ENCODE peak calls at places on chromosomes 11 and 22, in eight cellular contexts. N is stomach, T is SK-N-SH, M is sigmoid colon, H is transverse colon, I is HepG2, X is H1, F is K562. G is an unnamed sample.

GRCh38 chr11:64074239-64074638 is 38.5 kb downstream of the FLRT1 start:
- DNase-seq in M (no peak), N (no peak), X (no peak), T (no peak), H (no peak), I (no peak), F (peak), G (peak)

GRCh38 chr22:22164541-22165272 is 79.9 kb upstream of the VPREB1 start:
- DNase-seq in X (no peak), N (no peak), M (no peak), F (peak), H (no peak), I (no peak), T (no peak), G (no peak)

GRCh38 chr11:64038500-64038899 is 2.8 kb downstream of the FLRT1 start:
- DNase-seq in M (no peak), F (no peak), N (no peak), T (no peak), I (no peak), H (no peak), X (no peak), G (no peak)

GRCh38 chr11:60844870-60845221 is 2.9 kb downstream of the CCDC86 start:
- DNase-seq in N (no peak), H (no peak), I (peak), F (no peak), T (peak), X (no peak), M (no peak), G (no peak)

GRCh38 chr11:76007179-76007578 is 192.2 kb downstream of the UVRAG start:
- DNase-seq in T (no peak), X (no peak), H (no peak), M (no peak), I (no peak), N (no peak), F (no peak), G (no peak)

GRCh38 chr11:59778122-59778521 is 22.9 kb downstream of the STX3 start:
- DNase-seq in T (no peak), I (peak), N (peak), H (peak), M (no peak), F (no peak), X (no peak), G (no peak)

GRCh38 chr22:24707477-24707816 is 67.1 kb downstream of the PIWIL3 start:
- DNase-seq in F (no peak), N (no peak), T (no peak), M (no peak), X (no peak), H (peak), I (no peak), G (no peak)

GRCh38 chr22:28112548-28113043 is 193.5 kb upstream of the PITPNB start:
- DNase-seq in M (peak), H (no peak), I (peak), F (peak), X (no peak), T (peak), N (no peak), G (no peak)

GRCh38 chr11:111733009-111733408 is 33.2 kb downstream of the PPP2R1B start:
- DNase-seq in T (no peak), M (peak), H (no peak), N (no peak), F (no peak), I (no peak), X (no peak), G (peak)

GRCh38 chr11:86523738-86524602 is 148.4 kb downstream of the ME3 start:
- DNase-seq in N (peak), F (peak), T (no peak), X (no peak), H (no peak), I (peak), M (no peak), G (no peak)

GRCh38 chr11:4184163-4184916 is 89.7 kb downstream of the RRM1 start:
- DNase-seq in T (no peak), X (no peak), M (no peak), I (no peak), N (no peak), F (no peak), H (no peak), G (no peak)

GRCh38 chr22:38097058-38097457 is 13.1 kb upstream of the SLC16A8 start:
- DNase-seq in F (no peak), I (no peak), X (no peak), N (no peak), M (no peak), T (no peak), H (no peak), G (peak)

GRCh38 chr11:59206635-59207034 is 6.1 kb downstream of the MPEG1 start:
- DNase-seq in X (peak), H (peak), M (no peak), N (peak), I (peak), T (peak), F (peak), G (no peak)

GRCh38 chr22:32557424-32557823 is 82.8 kb downstream of the FBXO7 start:
- DNase-seq in X (no peak), F (no peak), M (peak), I (no peak), H (no peak), N (no peak), T (no peak), G (no peak)

GRCh38 chr22:26610983-26611382 is 6.8 kb downstream of the CRYBB1 start:
- DNase-seq in I (no peak), X (no peak), H (no peak), M (no peak), F (peak), N (no peak), T (no peak), G (no peak)

GRCh38 chr22:38864361-38865191 is 7.4 kb downstream of the CBX6 start:
- DNase-seq in H (peak), F (no peak), M (peak), X (no peak), T (no peak), I (no peak), N (peak), G (no peak)

GRCh38 chr22:40183029-40183581 is 5.4 kb downstream of the TNRC6B start:
- DNase-seq in H (peak), X (no peak), N (no peak), M (peak), F (no peak), T (no peak), I (peak), G (no peak)

GRCh38 chr22:26615149-26615548 is 2.7 kb downstream of the CRYBB1 start:
- DNase-seq in N (no peak), M (no peak), H (peak), X (no peak), F (no peak), I (no peak), T (no peak), G (no peak)

GRCh38 chr11:3153291-3153861 is 11.7 kb downstream of the OSBPL5 start:
- DNase-seq in F (no peak), H (peak), X (no peak), M (peak), T (no peak), I (no peak), N (no peak), G (peak)

GRCh38 chr11:33323421-33323820 is 66.2 kb downstream of the HIPK3 start:
- DNase-seq in M (no peak), X (no peak), H (no peak), F (no peak), N (no peak), I (no peak), T (no peak), G (no peak)

GRCh38 chr22:37416806-37417205 is 10.5 kb downstream of the ELFN2 start:
- DNase-seq in M (no peak), X (no peak), F (no peak), H (no peak), T (peak), N (no peak), I (no peak), G (no peak)

GRCh38 chr11:45102810-45103621 is 43.4 kb upstream of the PRDM11 start:
- DNase-seq in N (peak), T (peak), M (peak), X (no peak), F (peak), H (peak), I (peak), G (peak)

GRCh38 chr11:85827768-85828639 is 17.1 kb upstream of the SYTL2 start:
- DNase-seq in T (no peak), M (no peak), I (no peak), F (no peak), N (no peak), X (no peak), H (no peak), G (no peak)

GRCh38 chr11:64120951-64121569 is 44.9 kb downstream of the MACROD1 start:
- DNase-seq in I (no peak), M (peak), T (no peak), H (no peak), N (no peak), F (no peak), X (no peak), G (peak)

GRCh38 chr11:36488096-36488495 is 22.0 kb downstream of the TRAF6 start:
- DNase-seq in M (no peak), X (no peak), I (no peak), T (no peak), H (no peak), N (no peak), F (no peak), G (no peak)

GRCh38 chr11:35318977-35319925 is 100.1 kb downstream of the SLC1A2 start:
- DNase-seq in T (no peak), I (no peak), M (no peak), F (no peak), N (no peak), X (no peak), H (no peak), G (no peak)

GRCh38 chr11:44033411-44033850 is 14.3 kb upstream of the ACCSL start:
- DNase-seq in F (no peak), H (no peak), X (no peak), I (no peak), M (no peak), N (no peak), T (no peak), G (no peak)

GRCh38 chr11:75813126-75813525 is 1.9 kb upstream of the UVRAG start:
- DNase-seq in F (no peak), X (no peak), T (no peak), N (no peak), H (no peak), M (no peak), I (no peak), G (no peak)

GRCh38 chr11:63445720-63446119 is 45.2 kb downstream of the PLAAT5 start:
- DNase-seq in N (no peak), I (no peak), T (no peak), X (no peak), H (no peak), M (no peak), F (no peak), G (no peak)

GRCh38 chr22:19983701-19984100 is 32.9 kb downstream of the ARVCF start:
- DNase-seq in X (no peak), M (no peak), T (no peak), I (no peak), N (no peak), F (no peak), H (no peak), G (no peak)

GRCh38 chr11:65873280-65874156 is 918 bp upstream of the EFEMP2 start:
- DNase-seq in I (peak), X (peak), N (peak), H (peak), F (peak), M (peak), T (peak), G (peak)

GRCh38 chr22:28798810-28799124 is 1.6 kb downstream of the XBP1 start:
- DNase-seq in T (no peak), I (no peak), N (no peak), M (no peak), F (no peak), X (no peak), H (no peak), G (no peak)

GRCh38 chr22:38298312-38299000 is 18.8 kb downstream of the CSNK1E start:
- DNase-seq in H (no peak), N (no peak), F (peak), X (no peak), M (no peak), T (peak), I (no peak), G (peak)

GRCh38 chr11:17721242-17721999 is 2.0 kb downstream of the MYOD1 start:
- DNase-seq in T (peak), X (no peak), M (no peak), H (no peak), I (no peak), F (no peak), N (no peak), G (no peak)

GRCh38 chr11:13261600-13262061 is 16.0 kb upstream of the BMAL1 start:
- DNase-seq in M (no peak), X (no peak), F (no peak), T (no peak), H (no peak), I (no peak), N (no peak), G (no peak)

GRCh38 chr11:13262096-13262495 is 15.5 kb upstream of the BMAL1 start:
- DNase-seq in I (no peak), N (no peak), X (no peak), M (no peak), F (no peak), T (no peak), H (no peak), G (no peak)

GRCh38 chr11:13259374-13259773 is 18.2 kb upstream of the BMAL1 start:
- DNase-seq in M (no peak), H (no peak), X (no peak), F (no peak), T (no peak), N (no peak), I (no peak), G (no peak)

GRCh38 chr11:13260196-13260962 is 17.2 kb upstream of the BMAL1 start:
- DNase-seq in N (no peak), T (no peak), M (no peak), F (no peak), H (no peak), I (no peak), X (no peak), G (no peak)

GRCh38 chr11:13260963-13261599 is 16.5 kb upstream of the BMAL1 start:
- DNase-seq in T (no peak), M (no peak), N (no peak), X (no peak), I (no peak), F (no peak), H (no peak), G (no peak)
- TF ChIP-seq CTCF in T (no peak), M (no peak), N (no peak), X (no peak), I (no peak), F (no peak), H (no peak), G (no peak)

DNA sequence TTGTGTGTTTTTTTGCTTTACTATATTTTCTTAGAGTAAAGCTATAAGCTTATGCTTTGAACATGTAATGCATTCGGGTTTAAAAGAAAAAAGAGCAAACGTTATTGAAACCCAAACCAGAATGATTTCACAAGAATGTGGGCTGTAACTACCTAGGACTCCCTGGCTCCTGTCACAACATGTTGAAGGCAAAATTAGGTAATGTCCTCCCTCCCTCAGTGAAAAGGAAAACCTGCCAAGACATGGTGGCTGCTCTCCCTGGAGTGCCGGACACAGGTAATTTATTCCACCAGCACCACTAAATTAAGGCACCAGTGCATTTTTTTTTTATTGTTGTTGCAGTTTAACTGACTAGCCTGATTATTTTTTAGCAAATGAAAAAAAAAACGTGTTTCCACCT is 134.8 kb downstream of the CCDC34 start:
- DNase-seq in H (no peak), M (no peak), X (no peak), T (no peak), N (no peak), I (no peak), F (no peak), G (no peak)
- TF ChIP-seq POLR2AphosphoS5 in H (no peak), M (no peak), X (no peak), T (no peak), N (no peak), I (no peak), F (no peak), G (no peak)

GRCh38 chr11:31651208-31651607 is 141.6 kb downstream of the ELP4 start:
- DNase-seq in T (no peak), H (no peak), N (no peak), I (no peak), F (no peak), M (no peak), X (no peak), G (no peak)
- TF ChIP-seq EP300 in T (no peak), H (no peak), N (no peak), I (no peak), F (no peak), M (no peak), X (no peak), G (no peak)

GRCh38 chr11:100831929-100832480 is 144.9 kb downstream of the ARHGAP42 start:
- DNase-seq in F (no peak), H (no peak), X (no peak), I (no peak), M (no peak), T (no peak), N (no peak), G (no peak)

GRCh38 chr11:100825610-100826009 is 138.5 kb downstream of the ARHGAP42 start:
- DNase-seq in X (no peak), H (no peak), F (no peak), N (no peak), M (no peak), T (no peak), I (no peak), G (no peak)

GRCh38 chr11:100830295-100830694 is 143.2 kb downstream of the ARHGAP42 start:
- DNase-seq in X (no peak), T (no peak), F (no peak), N (peak), H (no peak), I (no peak), M (no peak), G (peak)

GRCh38 chr11:100830978-100831732 is 144.1 kb downstream of the ARHGAP42 start:
- DNase-seq in N (no peak), M (no peak), T (no peak), X (no peak), I (no peak), F (no peak), H (no peak), G (no peak)

DNA sequence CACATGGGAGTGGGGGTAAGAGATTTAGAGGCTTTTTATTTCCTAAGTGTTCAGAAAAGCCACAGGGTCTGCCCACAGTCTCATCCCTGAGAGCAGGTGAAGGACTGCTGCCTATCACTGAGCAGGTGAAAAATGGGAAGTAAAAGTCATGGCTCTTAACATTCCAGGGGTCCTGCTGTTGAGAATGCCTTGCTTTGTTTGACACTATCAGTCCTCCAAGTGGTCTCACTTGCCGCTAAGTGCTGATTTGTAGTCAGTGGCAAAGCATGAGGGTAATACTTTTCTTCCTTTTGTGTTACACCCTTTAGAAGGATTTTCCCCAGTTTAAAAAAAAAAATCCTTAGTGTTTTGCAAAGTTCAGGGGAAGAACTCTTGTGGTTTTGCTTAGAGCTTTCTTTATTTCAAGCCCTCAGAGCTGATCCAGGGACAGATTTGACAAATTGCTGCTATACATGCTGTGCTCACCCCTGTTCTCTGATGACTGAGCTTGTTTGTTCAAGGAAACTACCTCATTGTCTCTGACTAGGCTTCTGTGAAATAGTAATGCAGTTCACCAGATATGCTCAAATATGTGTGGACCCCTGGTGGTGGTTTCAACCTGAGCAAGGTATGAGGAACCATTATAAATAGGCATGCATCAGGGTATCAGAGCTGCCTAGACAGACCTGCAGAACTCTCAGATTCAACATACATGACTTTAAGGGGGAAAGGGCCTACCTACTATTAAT is 141.0 kb downstream of the ARHGAP42 start:
- DNase-seq in T (no peak), F (no peak), H (no peak), I (peak), M (no peak), X (no peak), N (no peak), G (no peak)
- TF ChIP-seq CTCF in T (peak), F (peak), H (no peak), I (peak), M (no peak), X (no peak), N (no peak), G (no peak)

GRCh38 chr11:103108933-103109817 is at the start of gene DYNC2H1:
- DNase-seq in F (peak), X (peak), I (peak), T (peak), M (peak), N (peak), H (peak), G (peak)
- TF ChIP-seq POLR2AphosphoS5 in F (no peak), X (no peak), I (no peak), T (peak), M (peak), N (no peak), H (no peak), G (peak)

DNA sequence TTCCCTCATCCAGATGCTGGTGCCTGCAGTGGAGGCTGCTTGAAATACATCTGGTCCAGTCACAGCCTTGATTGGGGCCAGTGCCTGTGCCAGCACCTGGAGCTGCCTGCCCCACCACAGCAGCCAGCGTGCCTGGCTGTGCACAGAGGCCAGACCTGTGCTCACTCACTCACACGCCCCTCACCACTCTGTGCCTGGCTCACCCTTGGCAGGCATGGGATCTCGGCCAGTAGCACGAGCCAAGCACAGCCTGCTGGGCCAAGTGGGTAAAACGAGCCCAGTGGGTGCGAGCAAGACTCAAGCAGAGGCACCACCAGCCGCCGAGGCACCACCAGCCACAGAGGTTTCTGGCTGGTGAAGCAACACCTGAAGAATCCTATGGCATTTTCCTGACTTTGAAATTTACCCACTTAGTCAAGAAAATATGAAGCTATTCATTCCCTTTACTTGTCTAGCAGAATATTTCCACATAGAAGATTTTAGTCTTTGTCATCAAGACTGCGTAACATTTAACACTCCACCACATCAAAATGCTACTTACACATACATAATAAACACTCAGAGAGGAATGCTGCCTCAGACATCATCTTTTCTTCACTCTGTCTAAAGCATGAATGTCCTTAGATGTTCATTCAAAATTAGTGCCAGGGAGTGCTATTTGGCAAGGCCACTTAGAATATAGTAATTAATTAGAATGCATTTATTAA is 424.3 kb upstream of the FAT3 start:
- DNase-seq in F (no peak), T (no peak), M (no peak), I (no peak), N (no peak), X (no peak), H (no peak), G (peak)
- TF ChIP-seq EP300 in F (no peak), T (no peak), M (no peak), I (no peak), N (no peak), X (no peak), H (no peak), G (no peak)